ENCODE peak calls at places on chromosomes 4 and X, in seven cellular contexts. Z is activated gamma-delta T cell treated with Interleukin-2 at 50 U/mL for 16 hours; T is uterus; D is KBM-7; Y is stimulated activated CD8-positive, alpha-beta memory T cell treated with anti-CD3 and anti-CD28 coated beads, Interleukin-4, amount 100 ng/mL, for 24 hours; I is H9; W is naive B cell. X is an unnamed sample.

GRCh38 chr4:123325241-123325681 is 71.3 kb upstream of the SPRY1 start:
- DNase-seq in Z (no peak), T (no peak), D (peak), Y (no peak), I (no peak), W (peak), X (no peak)

GRCh38 chr4:92969650-92970370 is 666.0 kb downstream of the GRID2 start:
- DNase-seq in Z (no peak), T (no peak), D (no peak), Y (no peak), I (no peak), W (no peak), X (no peak)

GRCh38 chr4:147732516-147733193 is 767 bp downstream of the ARHGAP10 start:
- DNase-seq in Z (no peak), T (peak), D (peak), Y (no peak), I (peak), W (peak), X (no peak)

GRCh38 chr4:1130318-1131186 is 17.2 kb upstream of the RNF212 start:
- DNase-seq in Z (peak), T (peak), D (peak), Y (peak), I (peak), W (peak), X (peak)

GRCh38 chr4:83361416-83362196 is 27.0 kb upstream of the HPSE start:
- DNase-seq in Z (no peak), T (no peak), D (peak), Y (no peak), I (peak), W (no peak), X (no peak)

GRCh38 chr4:177108708-177109107 is 201.0 kb upstream of the NEIL3 start:
- DNase-seq in Z (no peak), T (no peak), D (no peak), Y (no peak), I (no peak), W (no peak), X (no peak)

GRCh38 chr4:75845992-75846391 is 56.3 kb downstream of the PPEF2 start:
- DNase-seq in Z (no peak), T (no peak), D (no peak), Y (no peak), I (no peak), W (no peak), X (no peak)

GRCh38 chrX:69163936-69164741 is 1.1 kb downstream of the PJA1 start:
- DNase-seq in Z (peak), T (no peak), D (peak), Y (peak), I (peak), W (peak), X (no peak)

GRCh38 chr4:111174331-111174730 is 551.5 kb upstream of the PITX2 start:
- DNase-seq in Z (no peak), T (no peak), D (no peak), Y (no peak), I (no peak), W (no peak), X (no peak)

GRCh38 chr4:143352720-143353119 is 16.0 kb downstream of the GAB1 start:
- DNase-seq in Z (no peak), T (no peak), D (no peak), Y (no peak), I (no peak), W (no peak), X (no peak)

GRCh38 chr4:6692379-6692778 is 1.3 kb upstream of the S100P start:
- DNase-seq in Z (no peak), T (no peak), D (no peak), Y (no peak), I (no peak), W (no peak), X (no peak)

GRCh38 chr4:33649015-33649414 is 2595.3 kb downstream of the ARAP2 start:
- DNase-seq in Z (no peak), T (no peak), D (no peak), Y (no peak), I (no peak), W (no peak), X (no peak)

GRCh38 chr4:69749771-69750170 is 10.6 kb downstream of the SULT1B1 start:
- DNase-seq in Z (no peak), T (no peak), D (no peak), Y (no peak), I (no peak), W (no peak), X (no peak)

GRCh38 chr4:118557298-118557851 is 127.8 kb upstream of the METTL14 start:
- DNase-seq in Z (no peak), T (no peak), D (peak), Y (no peak), I (no peak), W (no peak), X (no peak)

GRCh38 chr4:150010525-150011126 is 67.6 kb upstream of the DCLK2 start:
- DNase-seq in Z (no peak), T (peak), D (peak), Y (no peak), I (peak), W (peak), X (peak)

GRCh38 chr4:79650794-79651431 is 242.9 kb upstream of the GK2 start:
- DNase-seq in Z (no peak), T (no peak), D (no peak), Y (no peak), I (no peak), W (no peak), X (no peak)

GRCh38 chr4:100657187-100657586 is 139.4 kb upstream of the EMCN start:
- DNase-seq in Z (no peak), T (no peak), D (no peak), Y (no peak), I (no peak), W (no peak), X (no peak)

GRCh38 chr4:184762100-184762499 is 28.2 kb upstream of the CENPU start:
- DNase-seq in Z (no peak), T (no peak), D (no peak), Y (no peak), I (no peak), W (no peak), X (peak)

GRCh38 chr4:84492737-84493091 is 6.4 kb downstream of the NKX6-1 start:
- DNase-seq in Z (no peak), T (no peak), D (no peak), Y (no peak), I (no peak), W (no peak), X (no peak)

X was measured in GDM1.